ENCODE peak calls at places on chromosomes 13 and 19, in seven cellular contexts. One of them, this sample, is unnamed.

GRCh38 chr19:18520848-18521691 is 800 bp downstream of the ELL start:
- DNase-seq in ascending aorta: no peak
- DNase-seq in Calu3: no peak
- DNase-seq in stimulated activated CD8-positive, alpha-beta memory T cell treated with anti-CD3 and anti-CD28 coated beads, Interleukin-7, amount 100 ng/mL, for 48 hours: no peak
- DNase-seq in effector memory CD4-positive, alpha-beta T cell: no peak
- DNase-seq in activated CD4-positive, alpha-beta T cell treated with anti-CD3 and anti-CD28 coated beads, Interleukin-2, amount 10 ng/mL, durations not matched to agents 7 days and 5 days: peak
- DNase-seq in AG10803: no peak
- DNase-seq in this sample: no peak

GRCh38 chr13:80030491-80030890 is 310.4 kb downstream of the SPRY2 start:
- DNase-seq in ascending aorta: no peak
- DNase-seq in Calu3: peak
- DNase-seq in stimulated activated CD8-positive, alpha-beta memory T cell treated with anti-CD3 and anti-CD28 coated beads, Interleukin-7, amount 100 ng/mL, for 48 hours: no peak
- DNase-seq in effector memory CD4-positive, alpha-beta T cell: no peak
- DNase-seq in activated CD4-positive, alpha-beta T cell treated with anti-CD3 and anti-CD28 coated beads, Interleukin-2, amount 10 ng/mL, durations not matched to agents 7 days and 5 days: no peak
- DNase-seq in AG10803: peak
- DNase-seq in this sample: no peak

GRCh38 chr19:1171755-1172352 is 2.2 kb downstream of the SBNO2 start:
- DNase-seq in ascending aorta: no peak
- DNase-seq in Calu3: no peak
- DNase-seq in stimulated activated CD8-positive, alpha-beta memory T cell treated with anti-CD3 and anti-CD28 coated beads, Interleukin-7, amount 100 ng/mL, for 48 hours: no peak
- DNase-seq in effector memory CD4-positive, alpha-beta T cell: no peak
- DNase-seq in activated CD4-positive, alpha-beta T cell treated with anti-CD3 and anti-CD28 coated beads, Interleukin-2, amount 10 ng/mL, durations not matched to agents 7 days and 5 days: no peak
- DNase-seq in AG10803: no peak
- DNase-seq in this sample: no peak

GRCh38 chr13:45341799-45342584 is 1.0 kb upstream of the TPT1 start:
- DNase-seq in ascending aorta: peak
- DNase-seq in Calu3: peak
- DNase-seq in stimulated activated CD8-positive, alpha-beta memory T cell treated with anti-CD3 and anti-CD28 coated beads, Interleukin-7, amount 100 ng/mL, for 48 hours: no peak
- DNase-seq in effector memory CD4-positive, alpha-beta T cell: no peak
- DNase-seq in activated CD4-positive, alpha-beta T cell treated with anti-CD3 and anti-CD28 coated beads, Interleukin-2, amount 10 ng/mL, durations not matched to agents 7 days and 5 days: no peak
- DNase-seq in AG10803: peak
- DNase-seq in this sample: no peak

GRCh38 chr13:98445340-98446233 is 131.3 kb downstream of the STK24 start:
- DNase-seq in ascending aorta: no peak
- DNase-seq in Calu3: peak
- DNase-seq in stimulated activated CD8-positive, alpha-beta memory T cell treated with anti-CD3 and anti-CD28 coated beads, Interleukin-7, amount 100 ng/mL, for 48 hours: peak
- DNase-seq in effector memory CD4-positive, alpha-beta T cell: peak
- DNase-seq in activated CD4-positive, alpha-beta T cell treated with anti-CD3 and anti-CD28 coated beads, Interleukin-2, amount 10 ng/mL, durations not matched to agents 7 days and 5 days: peak
- DNase-seq in AG10803: peak
- DNase-seq in this sample: peak

GRCh38 chr19:46193678-46194077 is 35.9 kb upstream of the IGFL1 start:
- DNase-seq in ascending aorta: no peak
- DNase-seq in Calu3: no peak
- DNase-seq in stimulated activated CD8-positive, alpha-beta memory T cell treated with anti-CD3 and anti-CD28 coated beads, Interleukin-7, amount 100 ng/mL, for 48 hours: no peak
- DNase-seq in effector memory CD4-positive, alpha-beta T cell: no peak
- DNase-seq in activated CD4-positive, alpha-beta T cell treated with anti-CD3 and anti-CD28 coated beads, Interleukin-2, amount 10 ng/mL, durations not matched to agents 7 days and 5 days: no peak
- DNase-seq in AG10803: no peak
- DNase-seq in this sample: no peak

GRCh38 chr13:32022292-32022691 is 9.3 kb upstream of the FRY start:
- DNase-seq in ascending aorta: no peak
- DNase-seq in Calu3: no peak
- DNase-seq in stimulated activated CD8-positive, alpha-beta memory T cell treated with anti-CD3 and anti-CD28 coated beads, Interleukin-7, amount 100 ng/mL, for 48 hours: no peak
- DNase-seq in effector memory CD4-positive, alpha-beta T cell: no peak
- DNase-seq in activated CD4-positive, alpha-beta T cell treated with anti-CD3 and anti-CD28 coated beads, Interleukin-2, amount 10 ng/mL, durations not matched to agents 7 days and 5 days: no peak
- DNase-seq in AG10803: no peak
- DNase-seq in this sample: no peak

GRCh38 chr19:39795001-39795400 is 16.3 kb downstream of the LEUTX start:
- DNase-seq in ascending aorta: no peak
- DNase-seq in Calu3: no peak
- DNase-seq in stimulated activated CD8-positive, alpha-beta memory T cell treated with anti-CD3 and anti-CD28 coated beads, Interleukin-7, amount 100 ng/mL, for 48 hours: no peak
- DNase-seq in effector memory CD4-positive, alpha-beta T cell: no peak
- DNase-seq in activated CD4-positive, alpha-beta T cell treated with anti-CD3 and anti-CD28 coated beads, Interleukin-2, amount 10 ng/mL, durations not matched to agents 7 days and 5 days: no peak
- DNase-seq in AG10803: no peak
- DNase-seq in this sample: no peak

GRCh38 chr13:102286326-102286725 is 115.5 kb downstream of the FGF14 start:
- DNase-seq in ascending aorta: no peak
- DNase-seq in Calu3: no peak
- DNase-seq in stimulated activated CD8-positive, alpha-beta memory T cell treated with anti-CD3 and anti-CD28 coated beads, Interleukin-7, amount 100 ng/mL, for 48 hours: no peak
- DNase-seq in effector memory CD4-positive, alpha-beta T cell: no peak
- DNase-seq in activated CD4-positive, alpha-beta T cell treated with anti-CD3 and anti-CD28 coated beads, Interleukin-2, amount 10 ng/mL, durations not matched to agents 7 days and 5 days: no peak
- DNase-seq in AG10803: peak
- DNase-seq in this sample: no peak

GRCh38 chr13:51235756-51236564 is 13.8 kb downstream of the FAM124A start:
- DNase-seq in ascending aorta: no peak
- DNase-seq in Calu3: no peak
- DNase-seq in stimulated activated CD8-positive, alpha-beta memory T cell treated with anti-CD3 and anti-CD28 coated beads, Interleukin-7, amount 100 ng/mL, for 48 hours: no peak
- DNase-seq in effector memory CD4-positive, alpha-beta T cell: no peak
- DNase-seq in activated CD4-positive, alpha-beta T cell treated with anti-CD3 and anti-CD28 coated beads, Interleukin-2, amount 10 ng/mL, durations not matched to agents 7 days and 5 days: no peak
- DNase-seq in AG10803: no peak
- DNase-seq in this sample: no peak

GRCh38 chr13:111007209-111007608 is 92.3 kb upstream of the ANKRD10 start:
- DNase-seq in ascending aorta: no peak
- DNase-seq in Calu3: no peak
- DNase-seq in stimulated activated CD8-positive, alpha-beta memory T cell treated with anti-CD3 and anti-CD28 coated beads, Interleukin-7, amount 100 ng/mL, for 48 hours: no peak
- DNase-seq in effector memory CD4-positive, alpha-beta T cell: no peak
- DNase-seq in activated CD4-positive, alpha-beta T cell treated with anti-CD3 and anti-CD28 coated beads, Interleukin-2, amount 10 ng/mL, durations not matched to agents 7 days and 5 days: no peak
- DNase-seq in AG10803: no peak
- DNase-seq in this sample: no peak

GRCh38 chr19:18776288-18776594 is 14.9 kb downstream of the COMP start:
- DNase-seq in ascending aorta: no peak
- DNase-seq in Calu3: no peak
- DNase-seq in stimulated activated CD8-positive, alpha-beta memory T cell treated with anti-CD3 and anti-CD28 coated beads, Interleukin-7, amount 100 ng/mL, for 48 hours: no peak
- DNase-seq in effector memory CD4-positive, alpha-beta T cell: no peak
- DNase-seq in activated CD4-positive, alpha-beta T cell treated with anti-CD3 and anti-CD28 coated beads, Interleukin-2, amount 10 ng/mL, durations not matched to agents 7 days and 5 days: no peak
- DNase-seq in AG10803: peak
- DNase-seq in this sample: no peak

GRCh38 chr13:81320516-81320915 is 979.6 kb upstream of the SPRY2 start:
- DNase-seq in ascending aorta: no peak
- DNase-seq in Calu3: no peak
- DNase-seq in stimulated activated CD8-positive, alpha-beta memory T cell treated with anti-CD3 and anti-CD28 coated beads, Interleukin-7, amount 100 ng/mL, for 48 hours: no peak
- DNase-seq in effector memory CD4-positive, alpha-beta T cell: no peak
- DNase-seq in activated CD4-positive, alpha-beta T cell treated with anti-CD3 and anti-CD28 coated beads, Interleukin-2, amount 10 ng/mL, durations not matched to agents 7 days and 5 days: no peak
- DNase-seq in AG10803: no peak
- DNase-seq in this sample: no peak

GRCh38 chr19:54461201-54462071 is 2.1 kb downstream of the LENG9 start:
- DNase-seq in ascending aorta: no peak
- DNase-seq in Calu3: no peak
- DNase-seq in stimulated activated CD8-positive, alpha-beta memory T cell treated with anti-CD3 and anti-CD28 coated beads, Interleukin-7, amount 100 ng/mL, for 48 hours: no peak
- DNase-seq in effector memory CD4-positive, alpha-beta T cell: no peak
- DNase-seq in activated CD4-positive, alpha-beta T cell treated with anti-CD3 and anti-CD28 coated beads, Interleukin-2, amount 10 ng/mL, durations not matched to agents 7 days and 5 days: no peak
- DNase-seq in AG10803: no peak
- DNase-seq in this sample: no peak

GRCh38 chr13:111862836-111863815 is 203.8 kb upstream of the SOX1 start:
- DNase-seq in ascending aorta: no peak
- DNase-seq in Calu3: no peak
- DNase-seq in stimulated activated CD8-positive, alpha-beta memory T cell treated with anti-CD3 and anti-CD28 coated beads, Interleukin-7, amount 100 ng/mL, for 48 hours: no peak
- DNase-seq in effector memory CD4-positive, alpha-beta T cell: no peak
- DNase-seq in activated CD4-positive, alpha-beta T cell treated with anti-CD3 and anti-CD28 coated beads, Interleukin-2, amount 10 ng/mL, durations not matched to agents 7 days and 5 days: no peak
- DNase-seq in AG10803: no peak
- DNase-seq in this sample: no peak

GRCh38 chr19:38655148-38655824 is 7.8 kb downstream of the ACTN4 start:
- DNase-seq in ascending aorta: no peak
- DNase-seq in Calu3: no peak
- DNase-seq in stimulated activated CD8-positive, alpha-beta memory T cell treated with anti-CD3 and anti-CD28 coated beads, Interleukin-7, amount 100 ng/mL, for 48 hours: peak
- DNase-seq in effector memory CD4-positive, alpha-beta T cell: no peak
- DNase-seq in activated CD4-positive, alpha-beta T cell treated with anti-CD3 and anti-CD28 coated beads, Interleukin-2, amount 10 ng/mL, durations not matched to agents 7 days and 5 days: peak
- DNase-seq in AG10803: no peak
- DNase-seq in this sample: no peak

GRCh38 chr13:24128962-24129361 is 31.6 kb upstream of the SPATA13 start:
- DNase-seq in ascending aorta: no peak
- DNase-seq in Calu3: no peak
- DNase-seq in stimulated activated CD8-positive, alpha-beta memory T cell treated with anti-CD3 and anti-CD28 coated beads, Interleukin-7, amount 100 ng/mL, for 48 hours: no peak
- DNase-seq in effector memory CD4-positive, alpha-beta T cell: no peak
- DNase-seq in activated CD4-positive, alpha-beta T cell treated with anti-CD3 and anti-CD28 coated beads, Interleukin-2, amount 10 ng/mL, durations not matched to agents 7 days and 5 days: no peak
- DNase-seq in AG10803: no peak
- DNase-seq in this sample: no peak

GRCh38 chr13:101406787-101407186 is 9.5 kb downstream of the NALCN start:
- DNase-seq in ascending aorta: no peak
- DNase-seq in Calu3: no peak
- DNase-seq in stimulated activated CD8-positive, alpha-beta memory T cell treated with anti-CD3 and anti-CD28 coated beads, Interleukin-7, amount 100 ng/mL, for 48 hours: no peak
- DNase-seq in effector memory CD4-positive, alpha-beta T cell: no peak
- DNase-seq in activated CD4-positive, alpha-beta T cell treated with anti-CD3 and anti-CD28 coated beads, Interleukin-2, amount 10 ng/mL, durations not matched to agents 7 days and 5 days: no peak
- DNase-seq in AG10803: peak
- DNase-seq in this sample: no peak

GRCh38 chr13:30864352-30865130 is 41.5 kb upstream of the MEDAG start:
- DNase-seq in ascending aorta: no peak
- DNase-seq in Calu3: no peak
- DNase-seq in stimulated activated CD8-positive, alpha-beta memory T cell treated with anti-CD3 and anti-CD28 coated beads, Interleukin-7, amount 100 ng/mL, for 48 hours: no peak
- DNase-seq in effector memory CD4-positive, alpha-beta T cell: no peak
- DNase-seq in activated CD4-positive, alpha-beta T cell treated with anti-CD3 and anti-CD28 coated beads, Interleukin-2, amount 10 ng/mL, durations not matched to agents 7 days and 5 days: no peak
- DNase-seq in AG10803: peak
- DNase-seq in this sample: no peak

GRCh38 chr19:6481541-6482342 is at the start of gene DENND1C:
- DNase-seq in ascending aorta: no peak
- DNase-seq in Calu3: peak
- DNase-seq in stimulated activated CD8-positive, alpha-beta memory T cell treated with anti-CD3 and anti-CD28 coated beads, Interleukin-7, amount 100 ng/mL, for 48 hours: peak
- DNase-seq in effector memory CD4-positive, alpha-beta T cell: peak
- DNase-seq in activated CD4-positive, alpha-beta T cell treated with anti-CD3 and anti-CD28 coated beads, Interleukin-2, amount 10 ng/mL, durations not matched to agents 7 days and 5 days: peak
- DNase-seq in AG10803: no peak
- DNase-seq in this sample: peak